ENCODE peak calls at places on chromosomes 2 and 18, in five cellular contexts. One of them, this sample, is unnamed.

GRCh38 chr2:239025081-239025801 is 177.4 kb downstream of the TWIST2 start:
- DNase-seq in uterus: no peak
- DNase-seq in thyroid gland: no peak
- DNase-seq in tibial nerve: no peak
- DNase-seq in HepG2: no peak
- DNase-seq in this sample: no peak

GRCh38 chr2:46051103-46051502 is 246.1 kb upstream of the EPAS1 start:
- DNase-seq in uterus: no peak
- DNase-seq in thyroid gland: no peak
- DNase-seq in tibial nerve: no peak
- DNase-seq in HepG2: no peak
- DNase-seq in this sample: no peak

GRCh38 chr2:68177541-68177940 is 19.9 kb downstream of the PNO1 start:
- DNase-seq in uterus: no peak
- DNase-seq in thyroid gland: no peak
- DNase-seq in tibial nerve: no peak
- DNase-seq in HepG2: no peak
- DNase-seq in this sample: no peak

GRCh38 chr2:88500691-88501090 is 48.2 kb upstream of the FOXI3 start:
- DNase-seq in uterus: no peak
- DNase-seq in thyroid gland: no peak
- DNase-seq in tibial nerve: no peak
- DNase-seq in HepG2: no peak
- DNase-seq in this sample: no peak

GRCh38 chr2:136985044-136985443 is 219.7 kb downstream of the THSD7B start:
- DNase-seq in uterus: no peak
- DNase-seq in thyroid gland: no peak
- DNase-seq in tibial nerve: no peak
- DNase-seq in HepG2: no peak
- DNase-seq in this sample: no peak

GRCh38 chr2:86764661-86765307 is 25.9 kb downstream of the CD8A start:
- DNase-seq in uterus: no peak
- DNase-seq in thyroid gland: no peak
- DNase-seq in tibial nerve: no peak
- DNase-seq in HepG2: peak; percentile 43
- DNase-seq in this sample: no peak

GRCh38 chr2:188478724-188479123 is 187.1 kb downstream of the GULP1 start:
- DNase-seq in uterus: no peak
- DNase-seq in thyroid gland: peak; percentile 20
- DNase-seq in tibial nerve: no peak
- DNase-seq in HepG2: no peak
- DNase-seq in this sample: no peak

GRCh38 chr2:31332521-31332920 is 82.0 kb downstream of the XDH start:
- DNase-seq in uterus: no peak
- DNase-seq in thyroid gland: no peak
- DNase-seq in tibial nerve: no peak
- DNase-seq in HepG2: no peak
- DNase-seq in this sample: no peak

GRCh38 chr2:99140860-99141109 is 722 bp upstream of the C2orf15 start:
- DNase-seq in uterus: peak; percentile 19
- DNase-seq in thyroid gland: no peak
- DNase-seq in tibial nerve: no peak
- DNase-seq in HepG2: no peak
- DNase-seq in this sample: no peak

GRCh38 chr2:181396575-181397062 is 60.6 kb upstream of the ITGA4 start:
- DNase-seq in uterus: no peak
- DNase-seq in thyroid gland: no peak
- DNase-seq in tibial nerve: no peak
- DNase-seq in HepG2: no peak
- DNase-seq in this sample: no peak

GRCh38 chr2:160427629-160428424 is 65.8 kb downstream of the RBMS1 start:
- DNase-seq in uterus: no peak
- DNase-seq in thyroid gland: no peak
- DNase-seq in tibial nerve: no peak
- DNase-seq in HepG2: no peak
- DNase-seq in this sample: no peak

GRCh38 chr2:72940786-72941185 is 23.5 kb downstream of the EMX1 start:
- DNase-seq in uterus: no peak
- DNase-seq in thyroid gland: no peak
- DNase-seq in tibial nerve: no peak
- DNase-seq in HepG2: no peak
- DNase-seq in this sample: no peak

GRCh38 chr2:28674713-28675068 is 76.9 kb upstream of the PPP1CB start:
- DNase-seq in uterus: no peak
- DNase-seq in thyroid gland: no peak
- DNase-seq in tibial nerve: no peak
- DNase-seq in HepG2: no peak
- DNase-seq in this sample: no peak

GRCh38 chr2:3111267-3111666 is 266.4 kb downstream of the EIPR1 start:
- DNase-seq in uterus: no peak
- DNase-seq in thyroid gland: no peak
- DNase-seq in tibial nerve: no peak
- DNase-seq in HepG2: no peak
- DNase-seq in this sample: no peak

GRCh38 chr18:23871410-23871809 is 143.1 kb upstream of the TTC39C start:
- DNase-seq in uterus: no peak
- DNase-seq in thyroid gland: no peak
- DNase-seq in tibial nerve: no peak
- DNase-seq in HepG2: no peak
- DNase-seq in this sample: no peak

GRCh38 chr2:24822049-24822706 is 29.0 kb downstream of the CENPO start:
- DNase-seq in uterus: peak; percentile 6
- DNase-seq in thyroid gland: no peak
- DNase-seq in tibial nerve: no peak
- DNase-seq in HepG2: no peak
- DNase-seq in this sample: no peak

GRCh38 chr2:44651974-44652373 is 289.5 kb upstream of the SIX3 start:
- DNase-seq in uterus: no peak
- DNase-seq in thyroid gland: no peak
- DNase-seq in tibial nerve: no peak
- DNase-seq in HepG2: no peak
- DNase-seq in this sample: no peak

GRCh38 chr2:188202777-188203176 is 88.9 kb upstream of the GULP1 start:
- DNase-seq in uterus: no peak
- DNase-seq in thyroid gland: no peak
- DNase-seq in tibial nerve: no peak
- DNase-seq in HepG2: no peak
- DNase-seq in this sample: no peak

GRCh38 chr2:165618806-165619205 is 149.3 kb downstream of the CSRNP3 start:
- DNase-seq in uterus: no peak
- DNase-seq in thyroid gland: no peak
- DNase-seq in tibial nerve: no peak
- DNase-seq in HepG2: no peak
- DNase-seq in this sample: no peak

GRCh38 chr2:149739171-149739879 is 151.8 kb upstream of the MMADHC start:
- DNase-seq in uterus: no peak
- DNase-seq in thyroid gland: no peak
- DNase-seq in tibial nerve: no peak
- DNase-seq in HepG2: no peak
- DNase-seq in this sample: no peak

GRCh38 chr2:74835831-74836674 is 2.1 kb downstream of the HK2 start:
- DNase-seq in uterus: no peak
- DNase-seq in thyroid gland: no peak
- DNase-seq in tibial nerve: no peak
- DNase-seq in HepG2: peak; percentile 85
- DNase-seq in this sample: no peak

GRCh38 chr2:203470371-203470770 is 64.7 kb downstream of the RAPH1 start:
- DNase-seq in uterus: no peak
- DNase-seq in thyroid gland: peak; percentile 29
- DNase-seq in tibial nerve: no peak
- DNase-seq in HepG2: no peak
- DNase-seq in this sample: no peak

GRCh38 chr2:144659731-144660275 is 139.9 kb upstream of the ZEB2 start:
- DNase-seq in uterus: no peak
- DNase-seq in thyroid gland: no peak
- DNase-seq in tibial nerve: no peak
- DNase-seq in HepG2: no peak
- DNase-seq in this sample: no peak

GRCh38 chr2:135851858-135852257 is 14.9 kb upstream of the LCT start:
- DNase-seq in uterus: no peak
- DNase-seq in thyroid gland: no peak
- DNase-seq in tibial nerve: no peak
- DNase-seq in HepG2: no peak
- DNase-seq in this sample: no peak

GRCh38 chr18:77114564-77115391 is 17.8 kb downstream of the MBP start:
- DNase-seq in uterus: peak; percentile 83
- DNase-seq in thyroid gland: peak; percentile 82
- DNase-seq in tibial nerve: peak; percentile 56
- DNase-seq in HepG2: peak; percentile 93
- DNase-seq in this sample: no peak

GRCh38 chr2:186903183-186903582 is 54.2 kb upstream of the ZSWIM2 start:
- DNase-seq in uterus: no peak
- DNase-seq in thyroid gland: no peak
- DNase-seq in tibial nerve: no peak
- DNase-seq in HepG2: no peak
- DNase-seq in this sample: no peak

GRCh38 chr18:60193780-60194179 is 178.8 kb downstream of the MC4R start:
- DNase-seq in uterus: no peak
- DNase-seq in thyroid gland: no peak
- DNase-seq in tibial nerve: no peak
- DNase-seq in HepG2: no peak
- DNase-seq in this sample: no peak

GRCh38 chr18:13572721-13573120 is 153.6 kb downstream of the FAM210A start:
- DNase-seq in uterus: no peak
- DNase-seq in thyroid gland: no peak
- DNase-seq in tibial nerve: no peak
- DNase-seq in HepG2: no peak
- DNase-seq in this sample: no peak

GRCh38 chr2:128667391-128667790 is 348.7 kb upstream of the HS6ST1 start:
- DNase-seq in uterus: no peak
- DNase-seq in thyroid gland: no peak
- DNase-seq in tibial nerve: no peak
- DNase-seq in HepG2: no peak
- DNase-seq in this sample: no peak

GRCh38 chr2:128665113-128665512 is 346.4 kb upstream of the HS6ST1 start:
- DNase-seq in uterus: no peak
- DNase-seq in thyroid gland: no peak
- DNase-seq in tibial nerve: no peak
- DNase-seq in HepG2: no peak
- DNase-seq in this sample: no peak

GRCh38 chr2:128664499-128664971 is 345.9 kb upstream of the HS6ST1 start:
- DNase-seq in uterus: no peak
- DNase-seq in thyroid gland: no peak
- DNase-seq in tibial nerve: no peak
- DNase-seq in HepG2: no peak
- DNase-seq in this sample: no peak

GRCh38 chr2:128668946-128669345 is 350.3 kb upstream of the HS6ST1 start:
- DNase-seq in uterus: no peak
- DNase-seq in thyroid gland: no peak
- DNase-seq in tibial nerve: no peak
- DNase-seq in HepG2: no peak
- DNase-seq in this sample: no peak

GRCh38 chr2:128666596-128666995 is 347.9 kb upstream of the HS6ST1 start:
- DNase-seq in uterus: no peak
- DNase-seq in thyroid gland: no peak
- DNase-seq in tibial nerve: no peak
- DNase-seq in HepG2: no peak
- DNase-seq in this sample: no peak
- H3K27ac ChIP-seq in uterus: no peak overlapping the region
- H3K27ac ChIP-seq in thyroid gland: no peak overlapping the region
- H3K27ac ChIP-seq in tibial nerve: no peak overlapping the region
- H3K27ac ChIP-seq in HepG2: no peak overlapping the region
- H3K27ac ChIP-seq in this sample: no peak overlapping the region

DNA sequence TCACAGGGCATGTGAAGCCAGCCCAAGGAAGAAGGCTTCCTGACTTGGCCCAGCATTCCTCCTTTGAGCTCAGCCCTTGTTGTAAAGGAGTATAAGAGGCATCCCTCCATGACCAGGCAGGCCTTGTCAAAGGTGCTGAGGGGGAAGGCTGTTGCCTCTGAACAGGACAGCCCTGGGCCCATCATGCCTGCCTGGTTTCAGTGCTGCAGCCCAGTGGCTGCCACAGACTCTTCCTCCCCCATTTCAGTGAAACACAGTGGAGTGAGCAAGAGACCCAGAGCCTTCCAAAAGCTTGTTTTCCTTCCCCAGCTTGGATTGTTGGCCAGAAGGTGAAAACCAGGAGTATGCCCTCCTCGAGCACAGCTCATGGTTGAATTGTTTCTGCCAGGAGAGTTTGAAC is 19.9 kb upstream of the RPL37A start:
- DNase-seq in uterus: no peak
- DNase-seq in thyroid gland: no peak
- DNase-seq in tibial nerve: no peak
- DNase-seq in HepG2: no peak
- DNase-seq in this sample: no peak
- H3K27ac ChIP-seq in uterus: peak overlapping the region; percentile 66
- H3K27ac ChIP-seq in thyroid gland: no peak overlapping the region
- H3K27ac ChIP-seq in tibial nerve: peak overlapping the region; percentile 86
- H3K27ac ChIP-seq in HepG2: no peak overlapping the region
- H3K27ac ChIP-seq in this sample: peak overlapping the region; percentile 86

DNA sequence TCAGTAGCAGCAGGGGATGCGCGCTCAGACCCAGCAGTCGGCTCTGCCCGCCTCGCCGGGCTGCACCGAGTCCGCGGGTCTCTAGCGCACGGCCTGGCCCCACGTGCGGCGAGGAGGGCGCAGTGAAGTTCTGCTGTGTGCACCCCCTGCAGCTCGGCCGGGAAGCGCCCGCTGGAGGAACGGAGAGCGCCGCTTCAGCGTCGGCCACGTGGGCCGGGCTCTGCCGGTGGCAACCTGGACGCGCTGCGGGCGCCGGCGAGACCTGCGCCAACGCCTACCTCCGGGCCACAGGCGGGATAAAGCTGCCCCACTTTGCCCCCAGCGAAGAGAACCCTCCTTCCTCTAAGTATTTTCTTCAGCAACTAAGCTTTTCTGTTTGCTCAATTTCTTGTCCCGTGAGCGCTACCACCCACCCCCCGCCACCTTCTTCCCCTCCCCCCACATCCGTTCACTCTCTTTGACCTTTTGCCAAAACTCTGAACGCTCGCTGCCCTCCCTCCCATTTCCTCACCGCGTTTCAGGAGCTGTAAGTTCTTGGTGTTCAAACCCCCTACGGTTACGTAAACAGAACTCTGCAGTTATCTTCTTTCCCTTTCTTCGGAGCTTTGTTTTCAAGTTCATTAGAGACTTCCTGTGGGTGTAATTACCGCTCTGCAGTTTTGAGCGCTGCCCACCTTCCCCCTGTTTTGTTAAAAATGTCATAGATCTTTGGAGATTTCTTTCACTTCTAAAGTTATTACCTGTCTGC is 42.6 kb upstream of the EDAR start:
- DNase-seq in uterus: peak; percentile 30
- DNase-seq in thyroid gland: peak; percentile 39
- DNase-seq in tibial nerve: no peak
- DNase-seq in HepG2: peak; percentile 21
- DNase-seq in this sample: no peak
- H3K27ac ChIP-seq in uterus: peak overlapping the region; percentile 20
- H3K27ac ChIP-seq in thyroid gland: no peak overlapping the region
- H3K27ac ChIP-seq in tibial nerve: peak overlapping the region; percentile 46
- H3K27ac ChIP-seq in HepG2: no peak overlapping the region
- H3K27ac ChIP-seq in this sample: no peak overlapping the region

DNA sequence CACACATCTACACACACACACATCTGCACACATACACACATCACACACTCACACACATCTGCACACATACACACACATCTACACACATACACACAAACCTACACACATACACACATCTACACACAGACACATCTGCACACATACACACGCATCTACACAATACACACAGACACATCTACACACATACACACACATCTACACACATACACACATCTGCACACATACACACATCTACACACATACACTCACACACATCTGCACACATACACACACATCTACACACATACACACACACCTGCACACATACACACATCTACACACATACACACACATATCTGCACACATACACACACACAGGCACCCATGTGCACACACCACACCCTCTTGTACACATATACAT is 400 bp upstream of the PRLH start:
- DNase-seq in uterus: no peak
- DNase-seq in thyroid gland: no peak
- DNase-seq in tibial nerve: no peak
- DNase-seq in HepG2: no peak
- DNase-seq in this sample: no peak
- H3K27ac ChIP-seq in uterus: no peak overlapping the region
- H3K27ac ChIP-seq in thyroid gland: no peak overlapping the region
- H3K27ac ChIP-seq in tibial nerve: no peak overlapping the region
- H3K27ac ChIP-seq in HepG2: no peak overlapping the region
- H3K27ac ChIP-seq in this sample: no peak overlapping the region

This sample was measured in caudate nucleus.